ENCODE peak calls at places on chromosome 2, in six cellular contexts. A is activated CD4-positive, alpha-beta T cell treated with anti-CD3 and anti-CD28 coated beads, Interleukin-2, amount 10 ng/mL, durations not matched to agents 7 days and 5 days; K is cardiac fibroblast; F is stimulated activated CD4-positive, alpha-beta T cell treated with anti-CD3 and anti-CD28 coated beads, TNF-alpha, amount 100 ng/mL, for 1 hour; P is NCI-H2171; Y is omental fat pad. I is an unnamed sample.

GRCh38 chr2:71299507-71299906 is 32.1 kb upstream of the ZNF638 start:
- DNase-seq in P (peak; percentile 11), K (peak; percentile 59), F (no peak), Y (no peak), A (peak; percentile 16), I (peak; percentile 21)

GRCh38 chr2:26681656-26682055 is 10.9 kb upstream of the KCNK3 start:
- DNase-seq in P (no peak), A (no peak), F (no peak), K (no peak), Y (no peak), I (no peak)

GRCh38 chr2:175880-176800 is 87.7 kb downstream of the SH3YL1 start:
- DNase-seq in Y (no peak), F (no peak), A (peak; percentile 76), K (no peak), P (no peak), I (peak; percentile 4)

GRCh38 chr2:226775032-226775509 is 24.5 kb downstream of the IRS1 start:
- DNase-seq in K (no peak), Y (no peak), A (no peak), P (no peak), F (no peak), I (no peak)

GRCh38 chr2:159093496-159093895 is 125.1 kb downstream of the TANC1 start:
- DNase-seq in A (no peak), K (no peak), Y (no peak), F (no peak), P (no peak), I (no peak)

GRCh38 chr2:64876137-64876647 is 113.0 kb upstream of the SLC1A4 start:
- DNase-seq in F (no peak), A (no peak), K (peak; percentile 88), Y (no peak), P (peak; percentile 11), I (peak; percentile 67)

GRCh38 chr2:53512071-53512841 is 255.3 kb upstream of the CHAC2 start:
- DNase-seq in Y (no peak), K (no peak), P (no peak), F (no peak), A (no peak), I (peak; percentile 41)

GRCh38 chr2:43803113-43803512 is 29.3 kb downstream of the DYNC2LI1 start:
- DNase-seq in F (no peak), K (peak; percentile 2), Y (no peak), A (no peak), P (no peak), I (no peak)

GRCh38 chr2:233307565-233307964 is at the start of gene SAG:
- DNase-seq in K (no peak), P (no peak), F (no peak), A (no peak), Y (no peak), I (no peak)

GRCh38 chr2:203673933-203674332 is 32.5 kb upstream of the CD28 start:
- DNase-seq in P (no peak), Y (no peak), K (peak; percentile 50), A (peak; percentile 63), F (no peak), I (peak; percentile 27)

GRCh38 chr2:168188011-168188410 is 59.4 kb downstream of the STK39 start:
- DNase-seq in P (no peak), F (no peak), Y (no peak), A (no peak), K (no peak), I (no peak)

GRCh38 chr2:179422037-179422643 is 157.5 kb upstream of the SESTD1 start:
- DNase-seq in P (peak; percentile 36), Y (peak; percentile 54), A (peak; percentile 49), K (peak; percentile 82), F (no peak), I (peak; percentile 62)

GRCh38 chr2:236633764-236634163 is 64.1 kb downstream of the ACKR3 start:
- DNase-seq in F (no peak), K (no peak), P (no peak), Y (no peak), A (no peak), I (no peak)

GRCh38 chr2:28393115-28393836 is 618 bp downstream of the FOSL2 start:
- DNase-seq in F (no peak), Y (no peak), A (peak; percentile 58), P (peak; percentile 62), K (peak; percentile 81), I (peak; percentile 50)

GRCh38 chr2:181656450-181657261 is at the start of gene CERKL:
- DNase-seq in A (peak; percentile 12), F (no peak), P (peak; percentile 83), K (peak; percentile 15), Y (no peak), I (peak; percentile 3)

GRCh38 chr2:26650713-26651457 is 9.7 kb upstream of the CIB4 start:
- DNase-seq in K (peak; percentile 23), A (no peak), F (no peak), P (no peak), Y (peak; percentile 18), I (no peak)

GRCh38 chr2:38581193-38582147 is 21.3 kb downstream of the HNRNPLL start:
- DNase-seq in F (no peak), K (peak; percentile 88), P (peak; percentile 1), Y (no peak), A (peak; percentile 58), I (peak; percentile 62)

GRCh38 chr2:189168876-189169499 is 10.6 kb downstream of the COL5A2 start:
- DNase-seq in Y (no peak), K (no peak), F (no peak), A (no peak), P (no peak), I (no peak)

GRCh38 chr2:103166406-103167324 is 404.8 kb downstream of the TMEM182 start:
- DNase-seq in K (no peak), F (no peak), Y (no peak), P (no peak), A (no peak), I (no peak)

GRCh38 chr2:153595939-153596338 is 117.4 kb upstream of the RPRM start:
- DNase-seq in F (no peak), K (no peak), A (no peak), P (peak; percentile 26), Y (no peak), I (no peak)

GRCh38 chr2:117851969-117852368 is 37.5 kb downstream of the DDX18 start:
- DNase-seq in K (no peak), F (no peak), P (no peak), A (no peak), Y (no peak), I (no peak)

GRCh38 chr2:226079677-226080076 is 680.2 kb downstream of the NYAP2 start:
- DNase-seq in P (no peak), Y (no peak), F (no peak), A (no peak), K (peak; percentile 78), I (peak; percentile 63)

GRCh38 chr2:208040199-208041171 is 15.2 kb upstream of the PLEKHM3 start:
- DNase-seq in K (peak; percentile 83), P (peak; percentile 8), Y (peak; percentile 62), F (peak; percentile 18), A (peak; percentile 80), I (peak; percentile 63)

GRCh38 chr2:237060518-237061312 is 25.0 kb upstream of the COPS8 start:
- DNase-seq in P (peak; percentile 27), K (peak; percentile 84), Y (no peak), F (no peak), A (peak; percentile 26), I (peak; percentile 57)

GRCh38 chr2:234879671-234880455 is 72.0 kb upstream of the SH3BP4 start:
- DNase-seq in Y (no peak), K (peak; percentile 64), F (no peak), A (no peak), P (no peak), I (no peak)

GRCh38 chr2:205361272-205361671 is 321.0 kb upstream of the NRP2 start:
- DNase-seq in P (no peak), Y (no peak), F (no peak), A (no peak), K (no peak), I (no peak)

GRCh38 chr2:232142502-232142901 is 181.0 kb downstream of the DIS3L2 start:
- DNase-seq in Y (no peak), P (no peak), K (no peak), F (no peak), A (no peak), I (no peak)

GRCh38 chr2:216034065-216034464 is 20.7 kb upstream of the MREG start:
- DNase-seq in Y (peak; percentile 64), A (peak; percentile 84), P (peak; percentile 12), K (peak; percentile 85), F (peak; percentile 39), I (peak; percentile 38)

GRCh38 chr2:201118121-201118956 is 2.4 kb downstream of the CFLAR start:
- DNase-seq in K (peak; percentile 89), P (peak; percentile 74), F (peak; percentile 64), A (peak; percentile 90), Y (peak; percentile 83), I (peak; percentile 64)

GRCh38 chr2:46471-47345 is at the start of gene FAM110C:
- DNase-seq in F (no peak), P (no peak), K (peak; percentile 46), Y (no peak), A (peak; percentile 19), I (peak; percentile 6)

GRCh38 chr2:157173740-157174184 is 83.7 kb upstream of the GALNT5 start:
- DNase-seq in Y (no peak), F (no peak), P (peak; percentile 42), K (peak; percentile 99), A (no peak), I (peak; percentile 99)

GRCh38 chr2:180728928-180729559 is 251.4 kb upstream of the UBE2E3 start:
- DNase-seq in A (no peak), Y (no peak), F (no peak), P (no peak), K (peak; percentile 79), I (peak; percentile 80)

GRCh38 chr2:198309673-198310280 is 505.4 kb downstream of the PLCL1 start:
- DNase-seq in Y (no peak), A (peak; percentile 73), K (peak; percentile 63), P (peak; percentile 2), F (no peak), I (no peak)

GRCh38 chr2:133286326-133286922 is 281.8 kb downstream of the NCKAP5 start:
- DNase-seq in Y (no peak), F (no peak), P (no peak), K (no peak), A (no peak), I (no peak)

GRCh38 chr2:80102026-80102425 is 202.5 kb downstream of the LRRTM1 start:
- DNase-seq in A (no peak), F (no peak), Y (no peak), K (peak; percentile 42), P (no peak), I (peak; percentile 74)